ENCODE peak calls at places on chromosomes 2 and 18, in nine cellular contexts. M is AG08396; T is NCI-H1105 treated with DMSO at 0.1 percent for 48 hours; E is NCI-H1092 treated with DMSO at 0.1 percent for 48 hours; N is heart left ventricle; P is activated naive CD4-positive, alpha-beta T cell; L is CD4-positive, CD25-positive, alpha-beta regulatory T cell; W is fibroblast of pulmonary artery; Q is NCI-H1436. O is an unnamed sample.

GRCh38 chr2:42622943-42623676 is 54.7 kb downstream of the MTA3 start:
- DNase-seq in M (no peak), T (no peak), E (no peak), N (no peak), P (no peak), L (no peak), W (no peak), Q (no peak), O (no peak)

GRCh38 chr2:147255812-147256211 is 589.0 kb upstream of the ACVR2A start:
- DNase-seq in M (no peak), T (peak; percentile 54), E (no peak), N (peak; percentile 6), P (no peak), L (no peak), W (no peak), Q (no peak), O (no peak)

GRCh38 chr2:47488870-47489584 is 86.1 kb downstream of the MSH2 start:
- DNase-seq in M (peak; percentile 63), T (no peak), E (no peak), N (no peak), P (no peak), L (no peak), W (peak; percentile 89), Q (no peak), O (no peak)

GRCh38 chr2:121171625-121172119 is 113.3 kb downstream of the TFCP2L1 start:
- DNase-seq in M (no peak), T (no peak), E (no peak), N (no peak), P (no peak), L (no peak), W (no peak), Q (no peak), O (no peak)

GRCh38 chr2:2333076-2333475 is 2.0 kb upstream of the MYT1L start:
- DNase-seq in M (no peak), T (no peak), E (peak; percentile 79), N (no peak), P (no peak), L (no peak), W (no peak), Q (peak; percentile 91), O (no peak)

GRCh38 chr18:58114766-58115165 is 70.7 kb downstream of the NEDD4L start:
- DNase-seq in M (no peak), T (no peak), E (no peak), N (no peak), P (no peak), L (no peak), W (no peak), Q (no peak), O (no peak)

GRCh38 chr2:234571620-234572407 is 74.9 kb upstream of the ARL4C start:
- DNase-seq in M (no peak), T (no peak), E (no peak), N (no peak), P (no peak), L (no peak), W (no peak), Q (no peak), O (no peak)

GRCh38 chr2:85312404-85312803 is 15.4 kb downstream of the TGOLN2 start:
- DNase-seq in M (peak; percentile 53), T (no peak), E (no peak), N (no peak), P (no peak), L (no peak), W (peak; percentile 81), Q (no peak), O (no peak)

GRCh38 chr18:40851014-40851429 is 1104.0 kb upstream of the PIK3C3 start:
- DNase-seq in M (no peak), T (peak; percentile 94), E (no peak), N (no peak), P (no peak), L (no peak), W (peak; percentile 64), Q (no peak), O (no peak)

GRCh38 chr18:58064406-58064998 is 20.5 kb downstream of the NEDD4L start:
- DNase-seq in M (no peak), T (no peak), E (no peak), N (no peak), P (no peak), L (no peak), W (no peak), Q (no peak), O (no peak)

GRCh38 chr2:36762764-36763490 is 66.4 kb downstream of the VIT start:
- DNase-seq in M (no peak), T (no peak), E (no peak), N (no peak), P (no peak), L (no peak), W (no peak), Q (no peak), O (no peak)

GRCh38 chr2:26561918-26562810 is 79.0 kb downstream of the CIB4 start:
- DNase-seq in M (peak; percentile 56), T (peak; percentile 76), E (peak; percentile 79), N (peak; percentile 36), P (no peak), L (no peak), W (peak; percentile 26), Q (peak; percentile 62), O (no peak)

GRCh38 chr2:95728878-95729511 is 137.2 kb downstream of the TRIM43 start:
- DNase-seq in M (peak; percentile 71), T (peak; percentile 63), E (peak; percentile 68), N (peak; percentile 62), P (no peak), L (peak; percentile 10), W (peak; percentile 92), Q (peak; percentile 60), O (no peak)

GRCh38 chr2:223053431-223054192 is 1.6 kb downstream of the KCNE4 start:
- DNase-seq in M (no peak), T (no peak), E (no peak), N (no peak), P (no peak), L (no peak), W (no peak), Q (no peak), O (no peak)

GRCh38 chr2:75186829-75187228 is 12.5 kb downstream of the TACR1 start:
- DNase-seq in M (no peak), T (peak; percentile 36), E (peak; percentile 5), N (no peak), P (no peak), L (no peak), W (peak; percentile 8), Q (no peak), O (no peak)

GRCh38 chr2:38106420-38107182 is 30.6 kb upstream of the CYP1B1 start:
- DNase-seq in M (no peak), T (no peak), E (no peak), N (no peak), P (no peak), L (no peak), W (peak; percentile 73), Q (no peak), O (no peak)

GRCh38 chr18:23850215-23850614 is 161.0 kb downstream of the LAMA3 start:
- DNase-seq in M (no peak), T (no peak), E (no peak), N (no peak), P (no peak), L (no peak), W (no peak), Q (no peak), O (no peak)

GRCh38 chr18:46761054-46761769 is 4.4 kb upstream of the ST8SIA5 start:
- DNase-seq in M (no peak), T (peak; percentile 98), E (peak; percentile 99), N (no peak), P (no peak), L (no peak), W (no peak), Q (peak; percentile 79), O (no peak)

GRCh38 chr2:233907627-233908026 is 9.5 kb upstream of the TRPM8 start:
- DNase-seq in M (no peak), T (no peak), E (no peak), N (no peak), P (no peak), L (no peak), W (no peak), Q (no peak), O (no peak)

GRCh38 chr2:99977947-99978346 is 164.4 kb downstream of the AFF3 start:
- DNase-seq in M (no peak), T (no peak), E (no peak), N (no peak), P (no peak), L (no peak), W (no peak), Q (no peak), O (no peak)

GRCh38 chr2:112751451-112752197 is 12.8 kb downstream of the CKAP2L start:
- DNase-seq in M (no peak), T (no peak), E (no peak), N (no peak), P (no peak), L (no peak), W (no peak), Q (no peak), O (no peak)

GRCh38 chr2:65024149-65024829 is 31.9 kb upstream of the CEP68 start:
- DNase-seq in M (peak; percentile 51), T (no peak), E (no peak), N (no peak), P (no peak), L (no peak), W (peak; percentile 50), Q (no peak), O (no peak)

GRCh38 chr2:227188292-227188691 is 23.9 kb downstream of the COL4A3 start:
- DNase-seq in M (no peak), T (no peak), E (no peak), N (peak; percentile 63), P (no peak), L (no peak), W (peak; percentile 65), Q (no peak), O (no peak)

GRCh38 chr2:240655931-240656886 is 26.5 kb downstream of the AQP12B start:
- DNase-seq in M (peak; percentile 62), T (no peak), E (no peak), N (no peak), P (no peak), L (no peak), W (peak; percentile 15), Q (no peak), O (no peak)

GRCh38 chr2:54955674-54956391 is 94.4 kb downstream of the RTN4 start:
- DNase-seq in M (no peak), T (peak; percentile 7), E (no peak), N (no peak), P (no peak), L (no peak), W (no peak), Q (no peak), O (no peak)

GRCh38 chr18:43383031-43383430 is 105.7 kb upstream of the SYT4 start:
- DNase-seq in M (no peak), T (no peak), E (no peak), N (no peak), P (no peak), L (no peak), W (no peak), Q (no peak), O (no peak)

GRCh38 chr2:38090928-38091327 is 15.0 kb upstream of the CYP1B1 start:
- DNase-seq in M (no peak), T (no peak), E (no peak), N (no peak), P (no peak), L (no peak), W (no peak), Q (no peak), O (no peak)

GRCh38 chr2:201696151-201696659 is 2.2 kb downstream of the MPP4 start:
- DNase-seq in M (peak; percentile 48), T (no peak), E (no peak), N (no peak), P (no peak), L (no peak), W (peak; percentile 78), Q (no peak), O (no peak)

GRCh38 chr2:21519821-21520220 is 396.1 kb downstream of the TDRD15 start:
- DNase-seq in M (no peak), T (no peak), E (no peak), N (no peak), P (no peak), L (no peak), W (no peak), Q (no peak), O (no peak)

GRCh38 chr2:201006704-201007103 is 43.2 kb upstream of the ORC2 start:
- DNase-seq in M (no peak), T (no peak), E (no peak), N (no peak), P (no peak), L (no peak), W (no peak), Q (no peak), O (no peak)

GRCh38 chr2:37477921-37478320 is 133.5 kb downstream of the QPCT start:
- DNase-seq in M (no peak), T (no peak), E (no peak), N (no peak), P (no peak), L (no peak), W (no peak), Q (no peak), O (no peak)

O was measured in esophagus squamous epithelium.